ENCODE peak calls at places on chromosome 20, in six cellular contexts. C, A, U, Q, P and K are unnamed samples.

GRCh38 chr20:3072530-3073250 is 1.3 kb downstream of the OXT start:
- DNase-seq in C (no peak), A (no peak), U (no peak), Q (no peak), P (no peak), K (no peak)

GRCh38 chr20:56735087-56735642 is 106.1 kb downstream of the TFAP2C start:
- DNase-seq in C (no peak), A (no peak), U (peak; percentile 21), Q (no peak), P (no peak), K (no peak)

GRCh38 chr20:6299451-6299850 is 176.6 kb upstream of the FERMT1 start:
- DNase-seq in C (no peak), A (no peak), U (no peak), Q (no peak), P (no peak), K (no peak)

GRCh38 chr20:63284083-63284440 is 8.9 kb upstream of the COL20A1 start:
- DNase-seq in C (no peak), A (no peak), U (no peak), Q (no peak), P (no peak), K (no peak)

GRCh38 chr20:23399568-23400241 is 21.6 kb downstream of the NAPB start:
- DNase-seq in C (no peak), A (no peak), U (no peak), Q (no peak), P (peak; percentile 54), K (no peak)

GRCh38 chr20:24968278-24968677 is 19.2 kb downstream of the CST7 start:
- DNase-seq in C (no peak), A (no peak), U (no peak), Q (peak; percentile 5), P (no peak), K (no peak)

GRCh38 chr20:62285151-62285550 is 17.6 kb upstream of the ADRM1 start:
- DNase-seq in C (no peak), A (no peak), U (no peak), Q (no peak), P (no peak), K (no peak)

GRCh38 chr20:31985152-31985551 is 17.2 kb downstream of the XKR7 start:
- DNase-seq in C (no peak), A (no peak), U (peak; percentile 86), Q (no peak), P (no peak), K (no peak)

GRCh38 chr20:54197621-54198604 is 10.0 kb upstream of the PFDN4 start:
- DNase-seq in C (peak; percentile 52), A (peak; percentile 71), U (no peak), Q (peak; percentile 29), P (peak; percentile 56), K (no peak)

GRCh38 chr20:19757973-19758887 is at the start of gene RIN2:
- DNase-seq in C (peak; percentile 88), A (peak; percentile 82), U (peak; percentile 97), Q (peak; percentile 94), P (peak; percentile 85), K (peak; percentile 96)

GRCh38 chr20:63053430-63054102 is 46.8 kb upstream of the BHLHE23 start:
- DNase-seq in C (no peak), A (no peak), U (no peak), Q (no peak), P (no peak), K (no peak)

GRCh38 chr20:50012282-50013263 is 29.8 kb downstream of the SNAI1 start:
- DNase-seq in C (no peak), A (no peak), U (no peak), Q (no peak), P (no peak), K (no peak)

GRCh38 chr20:48025061-48025515 is 239.8 kb upstream of the SULF2 start:
- DNase-seq in C (no peak), A (peak; percentile 56), U (peak; percentile 70), Q (peak; percentile 34), P (peak; percentile 84), K (peak; percentile 9)

GRCh38 chr20:31547720-31548298 is 33.6 kb downstream of the HM13 start:
- DNase-seq in C (no peak), A (no peak), U (no peak), Q (no peak), P (no peak), K (no peak)

GRCh38 chr20:5041433-5041832 is 40.1 kb upstream of the SLC23A2 start:
- DNase-seq in C (no peak), A (peak; percentile 54), U (no peak), Q (no peak), P (peak; percentile 18), K (no peak)

GRCh38 chr20:57326667-57327455 is 2.7 kb upstream of the SPO11 start:
- DNase-seq in C (no peak), A (no peak), U (no peak), Q (peak; percentile 6), P (no peak), K (peak; percentile 36)

GRCh38 chr20:4987130-4987529 is 14.2 kb downstream of the SLC23A2 start:
- DNase-seq in C (no peak), A (no peak), U (no peak), Q (no peak), P (no peak), K (no peak)

GRCh38 chr20:46624941-46625340 is 26.3 kb downstream of the SLC13A3 start:
- DNase-seq in C (no peak), A (no peak), U (no peak), Q (no peak), P (no peak), K (no peak)

GRCh38 chr20:49713779-49714712 is at the start of gene B4GALT5:
- DNase-seq in C (peak; percentile 75), A (peak; percentile 80), U (peak; percentile 91), Q (peak; percentile 63), P (peak; percentile 85), K (peak; percentile 74)

GRCh38 chr20:62839261-62839660 is 22.4 kb downstream of the TCFL5 start:
- DNase-seq in C (no peak), A (no peak), U (no peak), Q (no peak), P (no peak), K (no peak)

GRCh38 chr20:62191781-62192559 is 9.1 kb downstream of the MTG2 start:
- DNase-seq in C (no peak), A (no peak), U (peak; percentile 6), Q (no peak), P (no peak), K (no peak)

GRCh38 chr20:24960302-24960801 is 11.3 kb downstream of the CST7 start:
- DNase-seq in C (peak; percentile 42), A (no peak), U (no peak), Q (peak; percentile 8), P (no peak), K (no peak)

GRCh38 chr20:51651921-51652549 is 109.5 kb upstream of the NFATC2 start:
- DNase-seq in C (no peak), A (no peak), U (peak; percentile 43), Q (no peak), P (no peak), K (no peak)

GRCh38 chr20:45963059-45964011 is 8.7 kb downstream of the ZNF335 start:
- DNase-seq in C (no peak), A (peak; percentile 16), U (no peak), Q (no peak), P (peak; percentile 36), K (no peak)

GRCh38 chr20:41340327-41341055 is at the start of gene LPIN3:
- DNase-seq in C (peak; percentile 95), A (peak; percentile 84), U (peak; percentile 85), Q (peak; percentile 89), P (peak; percentile 92), K (peak; percentile 94)

GRCh38 chr20:14234666-14235295 is 102.6 kb downstream of the FLRT3 start:
- DNase-seq in C (no peak), A (peak; percentile 13), U (no peak), Q (no peak), P (peak; percentile 53), K (no peak)

GRCh38 chr20:19026121-19026878 is 186.1 kb upstream of the SLC24A3 start:
- DNase-seq in C (no peak), A (no peak), U (no peak), Q (no peak), P (no peak), K (no peak)

GRCh38 chr20:37789408-37789807 is 95.6 kb downstream of the CTNNBL1 start:
- DNase-seq in C (no peak), A (no peak), U (no peak), Q (no peak), P (no peak), K (no peak)